ENCODE peak calls at places on chromosomes 6 and 20, in five cellular contexts. U, T, Z, A and J are unnamed samples.

GRCh38 chr6:37254881-37255280 is 2.7 kb upstream of the TBC1D22B start:
- DNase-seq in U (no peak), T (no peak), Z (no peak), A (no peak), J (no peak)

GRCh38 chr6:81795890-81796289 is 43.4 kb upstream of the TENT5A start:
- DNase-seq in U (no peak), T (no peak), Z (no peak), A (no peak), J (no peak)

GRCh38 chr6:73566954-73567591 is 46.2 kb upstream of the EEF1A1 start:
- DNase-seq in U (peak; percentile 31), T (no peak), Z (peak; percentile 96), A (no peak), J (peak; percentile 70)

GRCh38 chr6:28794175-28795002 is 129.4 kb downstream of the TRIM27 start:
- DNase-seq in U (peak; percentile 46), T (no peak), Z (peak; percentile 29), A (no peak), J (no peak)

GRCh38 chr6:45959534-45960195 is 56.0 kb downstream of the CLIC5 start:
- DNase-seq in U (no peak), T (no peak), Z (no peak), A (no peak), J (no peak)

GRCh38 chr6:149716181-149716580 is 1.7 kb downstream of the LATS1 start:
- DNase-seq in U (no peak), T (no peak), Z (no peak), A (no peak), J (no peak)

GRCh38 chr6:168052291-168052891 is 26.6 kb downstream of the FRMD1 start:
- DNase-seq in U (no peak), T (no peak), Z (no peak), A (no peak), J (no peak)

GRCh38 chr20:53495357-53495756 is 98.3 kb downstream of the ZNF217 start:
- DNase-seq in U (no peak), T (no peak), Z (no peak), A (peak; percentile 71), J (no peak)

GRCh38 chr6:149723771-149724417 is 6.0 kb upstream of the LATS1 start:
- DNase-seq in U (peak; percentile 76), T (no peak), Z (peak; percentile 77), A (peak; percentile 53), J (peak; percentile 72)

GRCh38 chr6:166490671-166491500 is 95.6 kb downstream of the RAMACL start:
- DNase-seq in U (no peak), T (no peak), Z (no peak), A (peak; percentile 84), J (no peak)

GRCh38 chr20:48626938-48627736 is 200.7 kb downstream of the PREX1 start:
- DNase-seq in U (no peak), T (no peak), Z (no peak), A (peak; percentile 47), J (peak; percentile 9)

GRCh38 chr20:34579936-34580587 is 21.5 kb downstream of the MAP1LC3A start:
- DNase-seq in U (no peak), T (peak; percentile 67), Z (no peak), A (no peak), J (no peak)

GRCh38 chr6:31430449-31430848 is 27.1 kb downstream of the MICA start:
- DNase-seq in U (no peak), T (no peak), Z (no peak), A (no peak), J (no peak)

GRCh38 chr6:134078166-134078565 is 25.7 kb upstream of the SLC2A12 start:
- DNase-seq in U (no peak), T (no peak), Z (no peak), A (no peak), J (no peak)

GRCh38 chr6:32529697-32530429 is at the start of gene HLA-DRB5:
- DNase-seq in U (no peak), T (peak; percentile 58), Z (no peak), A (no peak), J (no peak)

GRCh38 chr6:36376742-36377141 is 10.7 kb downstream of the ETV7 start:
- DNase-seq in U (no peak), T (no peak), Z (no peak), A (no peak), J (no peak)

GRCh38 chr6:11618533-11618932 is 81.0 kb downstream of the TMEM170B start:
- DNase-seq in U (no peak), T (peak; percentile 13), Z (no peak), A (no peak), J (no peak)

GRCh38 chr6:170291271-170292110 is 613 bp upstream of the DLL1 start:
- DNase-seq in U (no peak), T (no peak), Z (no peak), A (peak; percentile 59), J (no peak)

GRCh38 chr6:16129623-16130243 is 847 bp downstream of the MYLIP start:
- DNase-seq in U (no peak), T (no peak), Z (no peak), A (no peak), J (peak; percentile 8)

GRCh38 chr6:150253489-150253888 is 110.6 kb downstream of the PPP1R14C start:
- DNase-seq in U (no peak), T (no peak), Z (no peak), A (no peak), J (no peak)

GRCh38 chr6:8269856-8270454 is 165.4 kb downstream of the SLC35B3 start:
- DNase-seq in U (no peak), T (no peak), Z (no peak), A (no peak), J (no peak)

GRCh38 chr6:106064766-106065165 is 21.4 kb upstream of the PRDM1 start:
- DNase-seq in U (no peak), T (no peak), Z (no peak), A (no peak), J (no peak)

GRCh38 chr6:134686071-134686470 is 263.8 kb downstream of the ALDH8A1 start:
- DNase-seq in U (no peak), T (no peak), Z (no peak), A (no peak), J (no peak)

GRCh38 chr6:157289764-157290163 is 33.6 kb downstream of the TMEM242 start:
- DNase-seq in U (no peak), T (no peak), Z (no peak), A (no peak), J (no peak)
- H3K4me3 ChIP-seq in U (no peak overlapping the region), T (no peak overlapping the region), Z (no peak overlapping the region), A (no peak overlapping the region), J (no peak overlapping the region)

DNA sequence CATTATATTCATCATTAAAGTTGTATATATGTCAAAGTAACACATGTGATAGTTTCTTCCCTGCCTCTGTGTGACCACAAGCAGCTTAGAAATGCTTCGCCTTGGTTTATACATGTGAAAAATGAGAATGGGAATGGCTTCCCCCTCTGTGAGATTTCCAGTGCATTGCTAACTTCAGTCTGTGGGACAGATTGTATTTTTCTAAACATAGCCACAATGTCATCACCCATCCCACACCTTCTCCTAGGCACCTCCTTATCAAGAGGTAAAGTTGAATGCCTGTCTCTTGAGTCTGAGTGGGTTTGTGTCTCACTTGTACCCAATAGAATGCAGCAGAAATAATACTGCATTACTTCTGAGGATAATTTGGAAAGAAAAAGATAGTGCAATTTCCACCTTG is 27.8 kb downstream of the RIN2 start:
- DNase-seq in U (no peak), T (no peak), Z (no peak), A (no peak), J (no peak)
- TF ChIP-seq GABPA in U (no peak), T (no peak), Z (no peak), A (no peak), J (no peak)

GRCh38 chr6:100485268-100485667 is 20.5 kb upstream of the SIM1 start:
- DNase-seq in U (no peak), T (no peak), Z (no peak), A (no peak), J (no peak)

GRCh38 chr6:100482698-100483097 is 18.0 kb upstream of the SIM1 start:
- DNase-seq in U (no peak), T (no peak), Z (peak; percentile 60), A (no peak), J (no peak)

GRCh38 chr6:100487638-100488037 is 22.9 kb upstream of the SIM1 start:
- DNase-seq in U (no peak), T (no peak), Z (no peak), A (no peak), J (no peak)

GRCh38 chr6:100488231-100488630 is 23.5 kb upstream of the SIM1 start:
- DNase-seq in U (no peak), T (no peak), Z (no peak), A (no peak), J (no peak)

DNA sequence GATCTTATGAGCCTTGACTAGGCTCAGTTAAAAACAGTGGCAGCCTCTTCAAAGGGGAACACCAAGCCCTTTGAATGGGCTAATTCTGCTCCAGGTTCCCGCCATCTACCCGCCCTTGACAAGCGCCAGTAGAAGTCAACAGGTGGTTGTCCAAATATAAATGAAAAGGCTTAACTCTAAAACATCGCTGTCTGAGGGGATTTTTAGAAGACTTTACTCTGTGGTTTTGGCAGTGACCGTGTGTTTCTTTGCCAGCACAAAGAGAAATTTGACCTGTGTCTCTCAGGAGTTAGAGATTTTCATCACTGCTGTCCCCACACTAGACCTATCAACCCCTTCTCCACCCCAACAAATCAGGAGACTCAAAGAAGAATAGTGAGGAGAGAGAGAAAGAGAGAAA is 19.8 kb upstream of the SIM1 start:
- DNase-seq in U (no peak), T (peak; percentile 20), Z (no peak), A (no peak), J (no peak)
- TF ChIP-seq REST in U (no peak), T (no peak), Z (no peak), A (no peak), J (no peak)

DNA sequence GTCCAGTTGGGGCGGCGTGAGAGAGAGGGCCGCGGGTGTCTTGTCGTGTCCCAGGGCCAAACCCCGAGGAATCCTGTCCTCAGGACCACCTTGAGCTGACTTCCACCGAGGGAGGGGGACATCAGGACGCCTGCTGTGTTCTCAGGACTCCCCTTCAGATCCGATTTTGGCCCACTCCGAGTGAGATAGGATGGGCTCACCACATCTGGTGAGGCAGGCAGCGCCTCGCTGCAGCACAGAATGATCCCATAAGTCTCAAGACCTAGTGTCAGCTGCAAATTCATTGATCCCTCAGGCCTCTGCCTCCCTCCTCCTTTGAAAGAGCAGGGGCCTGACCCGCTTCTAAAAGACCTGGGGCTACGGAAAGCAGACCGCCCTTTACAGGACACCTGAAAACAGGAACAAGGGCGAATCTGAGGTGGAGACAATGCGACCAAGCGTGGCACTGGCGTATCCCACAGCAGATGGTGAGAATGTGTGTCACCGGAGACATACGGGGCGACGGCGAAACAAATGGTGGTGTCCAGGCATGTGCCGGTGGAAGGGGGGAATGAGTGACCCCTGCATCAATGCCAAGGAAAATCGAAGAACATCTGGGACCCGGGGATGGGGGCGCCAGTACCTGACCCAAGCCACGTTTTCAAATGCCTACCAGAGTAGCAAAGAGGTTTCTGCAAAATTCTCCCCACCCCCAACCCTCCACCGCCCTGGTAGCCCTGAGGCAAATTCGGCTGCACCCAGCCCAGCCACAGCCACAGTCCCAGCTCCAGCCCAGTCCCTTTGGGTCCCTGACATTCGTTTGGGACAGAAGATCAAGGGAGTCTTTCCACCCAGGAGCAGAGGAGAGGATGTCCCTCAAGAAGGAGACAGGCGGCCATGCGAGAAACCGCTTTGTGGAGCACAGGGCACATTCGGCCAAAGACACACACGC is 162.1 kb upstream of the ZNF337 start:
- DNase-seq in U (no peak), T (no peak), Z (no peak), A (no peak), J (no peak)
- H3K4me3 ChIP-seq in U (no peak overlapping the region), T (no peak overlapping the region), Z (peak overlapping the region; percentile 47), A (no peak overlapping the region), J (no peak overlapping the region)